ENCODE peak calls at places on chromosomes 4 and X, in four cellular contexts. One of them, this sample, is unnamed.

GRCh38 chr4:177064724-177065394 is 244.8 kb upstream of the NEIL3 start:
- DNase-seq in fibroblast of the aortic adventitia: no peak
- DNase-seq in foreskin fibroblast: no peak
- DNase-seq in adrenal gland: no peak
- DNase-seq in this sample: no peak

GRCh38 chrX:53287493-53288138 is 6.2 kb upstream of the IQSEC2 start:
- DNase-seq in fibroblast of the aortic adventitia: peak
- DNase-seq in foreskin fibroblast: peak
- DNase-seq in adrenal gland: peak
- DNase-seq in this sample: no peak

GRCh38 chr4:84403656-84404055 is 95.4 kb downstream of the NKX6-1 start:
- DNase-seq in fibroblast of the aortic adventitia: peak
- DNase-seq in foreskin fibroblast: no peak
- DNase-seq in adrenal gland: no peak
- DNase-seq in this sample: no peak

GRCh38 chr4:122458625-122459024 is 2.1 kb upstream of the IL2 start:
- DNase-seq in fibroblast of the aortic adventitia: peak
- DNase-seq in foreskin fibroblast: peak
- DNase-seq in adrenal gland: no peak
- DNase-seq in this sample: no peak

GRCh38 chrX:74535211-74535621 is 79.2 kb downstream of the RLIM start:
- DNase-seq in fibroblast of the aortic adventitia: peak
- DNase-seq in foreskin fibroblast: peak
- DNase-seq in adrenal gland: peak
- DNase-seq in this sample: peak

GRCh38 chr4:86846921-86847320 is 2.3 kb downstream of the SLC10A6 start:
- DNase-seq in fibroblast of the aortic adventitia: peak
- DNase-seq in foreskin fibroblast: peak
- DNase-seq in adrenal gland: no peak
- DNase-seq in this sample: no peak

GRCh38 chr4:88064410-88064809 is 57.0 kb downstream of the PKD2 start:
- DNase-seq in fibroblast of the aortic adventitia: no peak
- DNase-seq in foreskin fibroblast: no peak
- DNase-seq in adrenal gland: no peak
- DNase-seq in this sample: no peak

GRCh38 chrX:17944833-17945497 is 83.9 kb upstream of the RAI2 start:
- DNase-seq in fibroblast of the aortic adventitia: peak
- DNase-seq in foreskin fibroblast: peak
- DNase-seq in adrenal gland: no peak
- DNase-seq in this sample: peak

GRCh38 chrX:103417933-103418332 is 41.6 kb downstream of the BEX3 start:
- DNase-seq in fibroblast of the aortic adventitia: no peak
- DNase-seq in foreskin fibroblast: no peak
- DNase-seq in adrenal gland: no peak
- DNase-seq in this sample: no peak

GRCh38 chrX:119784747-119785446 is 6.5 kb downstream of the RPL39 start:
- DNase-seq in fibroblast of the aortic adventitia: peak
- DNase-seq in foreskin fibroblast: peak
- DNase-seq in adrenal gland: no peak
- DNase-seq in this sample: peak

GRCh38 chr4:42326524-42326923 is 70.8 kb upstream of the SHISA3 start:
- DNase-seq in fibroblast of the aortic adventitia: no peak
- DNase-seq in foreskin fibroblast: no peak
- DNase-seq in adrenal gland: no peak
- DNase-seq in this sample: no peak

GRCh38 chr4:20395160-20395773 is 143.6 kb downstream of the SLIT2 start:
- DNase-seq in fibroblast of the aortic adventitia: peak
- DNase-seq in foreskin fibroblast: peak
- DNase-seq in adrenal gland: peak
- DNase-seq in this sample: peak
- TF ChIP-seq CTCF in fibroblast of the aortic adventitia: peak
- TF ChIP-seq CTCF in foreskin fibroblast: peak
- TF ChIP-seq CTCF in adrenal gland: peak
- TF ChIP-seq CTCF in this sample: peak

DNA sequence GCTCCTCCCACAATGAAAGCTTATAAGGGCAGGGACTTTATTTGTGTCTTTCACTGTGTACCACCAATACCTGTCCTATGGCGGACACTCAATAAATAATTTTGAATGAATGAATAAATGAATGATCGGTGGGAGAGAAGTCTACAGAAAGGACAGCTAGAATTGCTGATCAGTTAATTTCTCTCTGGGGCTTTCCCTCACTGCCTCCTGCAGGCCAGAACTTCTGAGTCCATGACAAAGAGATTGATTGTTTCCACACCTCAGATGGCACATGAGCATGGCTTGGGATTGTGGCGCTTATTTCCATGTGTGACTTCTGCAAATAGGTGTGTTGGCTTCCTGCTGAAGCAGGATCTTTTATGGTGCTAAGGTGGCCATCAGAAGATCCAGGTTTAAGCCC is 6.3 kb downstream of the FAM47E start:
- DNase-seq in fibroblast of the aortic adventitia: no peak
- DNase-seq in foreskin fibroblast: no peak
- DNase-seq in adrenal gland: no peak
- DNase-seq in this sample: no peak
- TF ChIP-seq CTCF in fibroblast of the aortic adventitia: no peak
- TF ChIP-seq CTCF in foreskin fibroblast: no peak
- TF ChIP-seq CTCF in adrenal gland: no peak
- TF ChIP-seq CTCF in this sample: no peak

DNA sequence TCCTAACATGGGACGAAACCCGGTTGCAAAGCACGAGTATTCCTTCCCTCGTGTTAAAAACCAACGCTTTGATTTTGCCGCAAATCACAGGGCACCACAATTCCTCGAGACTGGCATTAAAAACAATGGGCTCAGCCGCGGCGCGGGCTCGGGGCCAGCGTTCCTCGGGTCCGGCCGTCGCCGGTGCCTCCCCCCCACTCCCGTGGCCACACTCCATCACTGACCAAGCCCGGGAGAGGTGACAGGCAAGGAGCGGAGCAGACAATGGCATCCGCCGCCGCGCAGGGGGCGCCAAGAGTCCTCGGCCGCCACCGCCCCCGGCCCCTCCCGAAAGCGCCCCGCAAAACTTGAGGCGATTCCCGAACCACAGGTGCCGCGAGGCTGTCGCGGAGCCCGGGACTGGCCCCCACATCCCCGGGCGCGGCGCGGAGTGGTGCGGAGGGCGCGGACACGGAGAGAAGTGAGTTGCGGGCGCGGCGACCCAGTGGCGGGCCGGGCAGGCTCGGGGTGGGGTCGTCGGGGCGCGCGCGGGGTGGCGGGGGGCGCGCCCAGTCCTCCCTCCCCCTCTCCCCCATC is 445 bp downstream of the AP1S2 start:
- DNase-seq in fibroblast of the aortic adventitia: peak
- DNase-seq in foreskin fibroblast: peak
- DNase-seq in adrenal gland: peak
- DNase-seq in this sample: peak
- TF ChIP-seq CTCF in fibroblast of the aortic adventitia: peak
- TF ChIP-seq CTCF in foreskin fibroblast: no peak
- TF ChIP-seq CTCF in adrenal gland: no peak
- TF ChIP-seq CTCF in this sample: no peak

GRCh38 chrX:97030947-97031346 is 147.2 kb downstream of the RPA4 start:
- DNase-seq in fibroblast of the aortic adventitia: no peak
- DNase-seq in foreskin fibroblast: no peak
- DNase-seq in adrenal gland: no peak
- DNase-seq in this sample: no peak

GRCh38 chrX:97030463-97030862 is 146.8 kb downstream of the RPA4 start:
- DNase-seq in fibroblast of the aortic adventitia: no peak
- DNase-seq in foreskin fibroblast: no peak
- DNase-seq in adrenal gland: no peak
- DNase-seq in this sample: no peak

GRCh38 chrX:97021680-97022079 is 138.0 kb downstream of the RPA4 start:
- DNase-seq in fibroblast of the aortic adventitia: peak
- DNase-seq in foreskin fibroblast: no peak
- DNase-seq in adrenal gland: no peak
- DNase-seq in this sample: no peak

GRCh38 chrX:97027384-97027922 is 143.7 kb downstream of the RPA4 start:
- DNase-seq in fibroblast of the aortic adventitia: no peak
- DNase-seq in foreskin fibroblast: no peak
- DNase-seq in adrenal gland: no peak
- DNase-seq in this sample: no peak

DNA sequence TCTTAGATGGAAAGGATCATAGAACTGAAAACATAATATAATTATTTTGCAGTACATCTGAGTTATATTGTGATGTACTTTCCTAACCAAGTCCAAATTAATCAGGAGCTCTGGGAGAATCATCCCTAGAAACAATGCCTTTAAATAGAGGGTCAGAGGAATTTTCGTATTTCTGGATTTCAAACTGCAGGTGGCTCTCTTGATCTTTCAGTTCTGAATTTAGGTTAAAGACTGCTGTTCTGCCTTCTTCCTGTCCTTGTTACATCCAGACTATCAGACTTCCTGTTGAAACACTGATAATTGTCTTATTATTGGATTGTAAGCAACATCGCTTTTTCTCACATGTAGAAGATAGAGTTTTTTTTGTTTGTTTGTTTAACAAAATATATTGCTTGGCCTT is 142.7 kb downstream of the RPA4 start:
- DNase-seq in fibroblast of the aortic adventitia: peak
- DNase-seq in foreskin fibroblast: no peak
- DNase-seq in adrenal gland: no peak
- DNase-seq in this sample: no peak
- TF ChIP-seq CTCF in fibroblast of the aortic adventitia: no peak
- TF ChIP-seq CTCF in foreskin fibroblast: no peak
- TF ChIP-seq CTCF in adrenal gland: peak
- TF ChIP-seq CTCF in this sample: peak

DNA sequence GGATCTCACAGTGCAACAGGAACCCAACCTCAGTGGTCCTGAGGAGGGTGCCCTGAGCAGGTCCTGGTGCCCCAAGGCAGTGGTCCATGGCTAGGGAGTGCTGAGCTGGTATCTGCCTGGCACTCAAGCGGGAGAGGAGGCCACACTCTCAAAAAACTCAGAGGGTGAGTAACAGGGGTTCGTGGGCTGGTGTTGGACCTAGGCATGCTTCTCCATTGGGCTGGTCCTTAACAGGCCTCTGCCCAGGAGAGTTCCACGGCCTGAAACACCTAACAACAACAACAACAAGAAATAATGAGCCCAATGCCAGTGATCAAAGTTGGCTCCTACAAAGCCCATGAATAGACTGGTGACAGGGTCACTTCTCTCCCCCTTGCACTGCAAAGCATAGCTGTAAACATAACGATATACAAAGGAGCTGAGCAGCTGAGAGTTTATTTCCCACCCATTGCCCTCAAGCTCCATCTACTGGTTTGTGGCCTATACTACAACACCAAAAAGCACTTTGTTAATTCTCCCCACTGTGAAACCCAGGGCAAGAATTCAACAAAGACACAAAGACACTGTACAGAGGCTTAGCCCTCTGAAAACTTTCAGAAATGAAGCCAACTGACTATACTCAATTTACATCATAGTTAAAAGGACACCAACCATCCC is 736.2 kb upstream of the ADGRL3 start:
- DNase-seq in fibroblast of the aortic adventitia: no peak
- DNase-seq in foreskin fibroblast: peak
- DNase-seq in adrenal gland: no peak
- DNase-seq in this sample: no peak
- TF ChIP-seq CTCF in fibroblast of the aortic adventitia: peak
- TF ChIP-seq CTCF in foreskin fibroblast: peak
- TF ChIP-seq CTCF in adrenal gland: no peak
- TF ChIP-seq CTCF in this sample: no peak